ENCODE peak calls at places on chromosomes 3 and 15, in four cellular contexts. X, R, K and Z are unnamed samples.
A peak's percentile ranks its signal among the peaks of the same experiment; 100 is the strongest.

GRCh38 chr15:97902140-97902780 is 58.2 kb upstream of the ARRDC4 start:
- DNase-seq in R (peak; percentile 3), X (no peak), K (peak; percentile 75), Z (no peak)

GRCh38 chr3:124565013-124565412 is 165.2 kb upstream of the UMPS start:
- DNase-seq in X (peak; percentile 82), K (no peak), R (peak; percentile 70), Z (peak; percentile 57)

GRCh38 chr3:45644467-45645201 is 44.6 kb upstream of the SACM1L start:
- DNase-seq in R (peak; percentile 93), K (no peak), X (no peak), Z (no peak)

GRCh38 chr15:92273732-92274131 is 119.9 kb upstream of the ST8SIA2 start:
- DNase-seq in K (no peak), X (no peak), R (no peak), Z (no peak)

GRCh38 chr3:151912041-151912440 is 38.6 kb downstream of the SUCNR1 start:
- DNase-seq in K (no peak), X (no peak), R (peak; percentile 54), Z (no peak)

GRCh38 chr3:35529337-35529736 is 110.0 kb upstream of the ARPP21 start:
- DNase-seq in X (no peak), K (no peak), R (no peak), Z (no peak)

GRCh38 chr3:25155696-25156471 is 272.2 kb upstream of the RARB start:
- DNase-seq in K (no peak), R (no peak), X (no peak), Z (no peak)

GRCh38 chr15:77002954-77003912 is 8.3 kb downstream of the PSTPIP1 start:
- DNase-seq in X (peak; percentile 80), R (no peak), K (no peak), Z (peak; percentile 44)

GRCh38 chr15:45129651-45130129 is at the start of the genes DUOX1 and DUOXA1:
- DNase-seq in R (no peak), X (no peak), K (peak; percentile 86), Z (peak; percentile 51)

GRCh38 chr3:196227629-196228493 is 11.5 kb downstream of the SLC51A start:
- DNase-seq in X (peak; percentile 42), R (no peak), K (no peak), Z (no peak)

GRCh38 chr3:65439641-65440040 is 599.1 kb downstream of the MAGI1 start:
- DNase-seq in K (no peak), R (peak; percentile 74), X (peak; percentile 71), Z (peak; percentile 35)

GRCh38 chr3:35745802-35746484 is 106.6 kb downstream of the ARPP21 start:
- DNase-seq in X (no peak), K (no peak), R (no peak), Z (no peak)

GRCh38 chr3:44509393-44509921 is 32.0 kb upstream of the ZNF445 start:
- DNase-seq in K (no peak), R (no peak), X (no peak), Z (no peak)

GRCh38 chr3:119323401-119324107 is 29.4 kb downstream of the ARHGAP31 start:
- DNase-seq in X (no peak), K (no peak), R (no peak), Z (no peak)

GRCh38 chr15:72229076-72229946 is 1.7 kb downstream of the PKM start:
- DNase-seq in K (no peak), R (peak; percentile 24), X (peak; percentile 65), Z (peak; percentile 25)

GRCh38 chr3:129749692-129750091 is 143.2 kb upstream of the PLXND1 start:
- DNase-seq in R (no peak), X (no peak), K (no peak), Z (no peak)

GRCh38 chr3:48155122-48155521 is 33.1 kb downstream of the CDC25A start:
- DNase-seq in X (no peak), K (no peak), R (peak; percentile 94), Z (no peak)

GRCh38 chr3:33833408-33834116 is 35.1 kb downstream of the PDCD6IP start:
- DNase-seq in X (no peak), K (no peak), R (no peak), Z (no peak)

GRCh38 chr3:193884652-193885051 is 251.3 kb upstream of the HES1 start:
- DNase-seq in K (no peak), R (no peak), X (peak; percentile 19), Z (no peak)

GRCh38 chr3:48634661-48635221 is 520 bp downstream of the SLC26A6 start:
- DNase-seq in K (peak; percentile 69), X (peak; percentile 82), R (peak; percentile 51), Z (peak; percentile 55)

GRCh38 chr3:14773691-14774128 is 45.1 kb upstream of the FGD5 start:
- DNase-seq in X (peak; percentile 42), K (no peak), R (no peak), Z (no peak)

GRCh38 chr3:52118156-52118875 is 35.9 kb downstream of the POC1A start:
- DNase-seq in X (peak; percentile 6), R (no peak), K (no peak), Z (no peak)
- H3K27ac ChIP-seq in X (peak overlapping the region; percentile 52), R (no peak overlapping the region), K (no peak overlapping the region), Z (no peak overlapping the region)

DNA sequence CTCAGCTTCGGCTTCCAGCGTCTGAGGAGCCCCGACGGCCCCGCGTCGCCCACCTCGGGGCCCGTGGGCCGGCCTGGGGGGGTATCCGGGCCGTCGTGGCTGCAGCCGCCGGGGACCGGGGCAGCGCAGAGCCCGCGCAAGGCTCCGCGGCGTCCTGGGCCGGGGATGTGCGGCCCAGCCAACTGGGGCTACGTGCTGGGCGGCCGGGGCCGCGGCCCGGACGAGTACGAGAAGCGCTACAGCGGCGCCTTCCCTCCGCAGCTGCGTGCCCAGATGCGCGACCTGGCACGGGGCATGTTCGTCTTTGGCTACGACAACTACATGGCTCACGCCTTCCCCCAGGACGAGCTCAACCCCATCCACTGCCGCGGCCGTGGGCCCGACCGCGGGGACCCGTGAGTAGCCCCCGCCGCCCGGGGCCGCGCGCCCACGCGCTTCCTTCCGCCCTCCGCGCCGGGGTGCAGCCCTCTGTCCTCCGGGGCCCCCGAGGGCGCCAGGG is 462 bp downstream of the EDEM1 start:
- DNase-seq in R (peak; percentile 24), K (no peak), X (peak; percentile 74), Z (peak; percentile 33)
- H3K4me1 ChIP-seq in R (peaks cover 2% of the 10 kb centered on the region), K (peaks cover 22% of the 10 kb centered on the region), X (no peaks in the 10 kb centered on the region), Z (peaks cover 70% of the 10 kb centered on the region)

GRCh38 chr3:87733671-87734367 is 325.0 kb downstream of the CGGBP1 start:
- DNase-seq in R (no peak), X (no peak), K (no peak), Z (no peak)
- H3K27ac ChIP-seq in R (no peak overlapping the region), X (no peak overlapping the region), K (no peak overlapping the region), Z (no peak overlapping the region)

GRCh38 chr3:172138031-172138538 is 98.7 kb downstream of the FNDC3B start:
- DNase-seq in K (no peak), R (no peak), X (no peak), Z (no peak)
- H3K4me1 ChIP-seq in K (peaks cover 98% of the 10 kb centered on the region), R (peaks cover 34% of the 10 kb centered on the region), X (no peaks in the 10 kb centered on the region), Z (peaks cover 95% of the 10 kb centered on the region)

GRCh38 chr3:157865449-157865862 is 240.8 kb downstream of the SHOX2 start:
- DNase-seq in R (no peak), X (no peak), K (no peak), Z (no peak)
- H3K27ac ChIP-seq in R (no peak overlapping the region), X (no peak overlapping the region), K (no peak overlapping the region), Z (no peak overlapping the region)

DNA sequence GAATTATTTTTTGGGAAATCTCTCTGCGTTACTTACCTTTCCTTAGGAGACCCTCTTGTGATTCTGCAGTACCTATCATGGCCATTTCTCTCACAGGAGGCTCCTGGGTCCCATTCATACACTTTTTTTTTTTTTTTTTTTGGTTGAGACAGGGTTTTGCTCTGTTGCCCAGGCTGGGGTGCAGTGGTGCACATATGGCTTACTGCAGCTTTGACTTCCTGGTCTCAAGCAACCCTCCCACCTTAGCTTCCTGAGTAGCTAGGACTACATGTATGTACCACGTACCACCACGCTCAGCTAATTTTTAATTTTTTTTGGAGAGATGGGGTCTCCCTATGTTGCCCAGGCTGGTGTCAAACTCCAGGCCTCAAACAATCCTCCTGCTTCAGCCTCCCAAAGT is 36.1 kb downstream of the TRAK1 start:
- DNase-seq in R (no peak), K (no peak), X (no peak), Z (no peak)
- H3K4me1 ChIP-seq in R (peaks cover 2% of the 10 kb centered on the region), K (peaks cover 40% of the 10 kb centered on the region), X (no peaks in the 10 kb centered on the region), Z (peaks cover 58% of the 10 kb centered on the region)

GRCh38 chr15:38823272-38823671 is 258.7 kb upstream of the RASGRP1 start:
- DNase-seq in K (no peak), R (no peak), X (no peak), Z (no peak)

GRCh38 chr15:38814891-38815290 is 250.3 kb upstream of the RASGRP1 start:
- DNase-seq in R (no peak), X (no peak), K (no peak), Z (no peak)

GRCh38 chr15:38819343-38819858 is 254.8 kb upstream of the RASGRP1 start:
- DNase-seq in K (no peak), R (no peak), X (no peak), Z (no peak)

GRCh38 chr15:38818156-38818745 is 253.6 kb upstream of the RASGRP1 start:
- DNase-seq in R (no peak), K (no peak), X (peak; percentile 68), Z (no peak)

DNA sequence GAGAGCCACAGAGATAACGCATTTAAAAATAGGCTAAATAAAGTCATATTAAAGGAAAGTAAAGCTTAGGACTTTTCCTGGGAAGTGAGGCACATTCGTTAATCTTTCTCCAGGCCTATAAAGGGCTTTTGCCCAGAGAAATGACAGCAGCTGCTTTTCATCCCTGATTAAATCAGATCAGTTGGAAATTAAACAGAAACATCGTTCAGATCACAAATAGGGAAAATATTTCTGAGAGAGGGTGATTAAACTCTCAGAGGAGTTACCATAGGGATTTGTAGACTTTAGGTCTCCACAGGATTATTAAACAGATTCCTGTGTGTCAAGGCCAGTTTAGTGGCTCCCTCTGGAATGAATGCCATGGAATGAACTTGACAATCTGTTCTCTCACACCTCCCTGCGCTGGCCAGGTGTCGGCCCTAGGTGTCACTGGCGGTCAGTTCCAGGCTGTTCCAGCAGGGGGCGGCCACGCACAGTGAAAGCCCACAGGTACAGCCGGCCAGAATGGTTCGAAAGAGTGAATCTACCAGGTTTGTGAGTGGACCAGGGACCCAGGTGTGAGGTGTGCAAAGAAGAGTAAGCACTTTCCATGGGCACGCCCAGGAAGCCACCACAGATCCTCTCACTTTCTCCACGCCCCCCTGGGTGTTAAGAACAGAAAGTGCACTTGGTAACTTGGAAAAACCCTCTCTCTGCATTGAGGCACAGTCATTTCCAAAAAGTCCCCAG is 253.0 kb upstream of the RASGRP1 start:
- DNase-seq in X (peak; percentile 89), K (peak; percentile 87), R (peak; percentile 48), Z (peak; percentile 80)
- H3K27ac ChIP-seq in X (no peak overlapping the region), K (no peak overlapping the region), R (peak overlapping the region; percentile 26), Z (no peak overlapping the region)

DNA sequence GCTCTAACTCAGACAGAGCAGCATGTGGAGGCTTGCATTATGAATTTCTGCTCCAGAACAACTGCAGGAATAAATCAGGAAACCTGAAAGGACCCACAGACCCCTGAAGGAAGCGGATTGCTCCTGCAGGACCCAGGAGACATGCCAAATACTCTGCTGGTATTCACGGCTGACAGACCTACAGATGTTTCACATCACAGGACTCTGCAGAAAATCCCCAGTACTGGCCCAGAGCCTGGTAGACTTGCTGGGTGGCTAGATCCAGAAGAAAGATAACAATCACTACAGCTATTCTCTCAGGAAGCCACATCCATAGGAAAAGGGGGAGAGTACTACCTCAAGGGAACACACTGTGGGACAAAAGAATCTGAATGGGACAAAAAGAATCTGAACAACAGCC is 942.1 kb downstream of the AGBL1 start:
- DNase-seq in R (no peak), X (no peak), K (no peak), Z (no peak)
- H3K4me1 ChIP-seq in R (no peaks in the 10 kb centered on the region), X (no peaks in the 10 kb centered on the region), K (no peaks in the 10 kb centered on the region), Z (no peaks in the 10 kb centered on the region)